ENCODE peak calls at places on chromosome 5, in eight cellular contexts. J is Kasumi-1; C is tibial nerve; Q is G401; H is amygdala; M is T-helper 1 cell; W is stimulated activated CD8-positive, alpha-beta memory T cell treated with anti-CD3 and anti-CD28 coated beads, Interleukin-15, amount 100 ng/mL, for 24 hours; X is NCI-H82. E is an unnamed sample.

GRCh38 chr5:38871790-38872551 is 26.2 kb downstream of the OSMR start:
- DNase-seq in J (no peak), C (no peak), Q (no peak), H (no peak), M (no peak), W (no peak), X (no peak), E (no peak)

GRCh38 chr5:173352366-173353069 is 24.3 kb upstream of the STC2 start:
- DNase-seq in J (no peak), C (no peak), Q (no peak), H (no peak), M (no peak), W (no peak), X (no peak), E (no peak)

GRCh38 chr5:179549973-179550510 is 312 bp upstream of the RUFY1 start:
- DNase-seq in J (peak), C (no peak), Q (no peak), H (no peak), M (no peak), W (no peak), X (peak), E (no peak)

GRCh38 chr5:8394965-8395364 is 526.0 kb downstream of the MTRR start:
- DNase-seq in J (no peak), C (no peak), Q (no peak), H (no peak), M (no peak), W (no peak), X (peak), E (no peak)

GRCh38 chr5:102531506-102531905 is 32.7 kb upstream of the SLCO6A1 start:
- DNase-seq in J (peak), C (no peak), Q (no peak), H (no peak), M (no peak), W (no peak), X (no peak), E (no peak)

GRCh38 chr5:176501333-176501732 is 35.9 kb downstream of the RNF44 start:
- DNase-seq in J (no peak), C (no peak), Q (no peak), H (no peak), M (no peak), W (no peak), X (no peak), E (no peak)

GRCh38 chr5:136615251-136615650 is 249.9 kb upstream of the TRPC7 start:
- DNase-seq in J (no peak), C (no peak), Q (no peak), H (no peak), M (no peak), W (no peak), X (no peak), E (no peak)

GRCh38 chr5:41790038-41790776 is 80.0 kb downstream of the OXCT1 start:
- DNase-seq in J (no peak), C (no peak), Q (no peak), H (no peak), M (no peak), W (no peak), X (no peak), E (no peak)

GRCh38 chr5:53545744-53546143 is 14.7 kb upstream of the NDUFS4 start:
- DNase-seq in J (no peak), C (no peak), Q (no peak), H (no peak), M (no peak), W (no peak), X (peak), E (no peak)

GRCh38 chr5:35859101-35859661 is 2.5 kb downstream of the IL7R start:
- DNase-seq in J (no peak), C (no peak), Q (no peak), H (no peak), M (no peak), W (no peak), X (no peak), E (no peak)

GRCh38 chr5:141835928-141836667 is 42.1 kb downstream of the PCDH1 start:
- DNase-seq in J (peak), C (no peak), Q (no peak), H (no peak), M (no peak), W (no peak), X (no peak), E (no peak)

GRCh38 chr5:144697847-144698262 is 527.2 kb downstream of the KCTD16 start:
- DNase-seq in J (no peak), C (no peak), Q (no peak), H (no peak), M (no peak), W (no peak), X (peak), E (no peak)

GRCh38 chr5:39605145-39605544 is 180.4 kb upstream of the DAB2 start:
- DNase-seq in J (no peak), C (no peak), Q (no peak), H (no peak), M (no peak), W (no peak), X (no peak), E (no peak)

GRCh38 chr5:113663879-113664278 is 150.4 kb downstream of the YTHDC2 start:
- DNase-seq in J (no peak), C (no peak), Q (peak), H (no peak), M (no peak), W (no peak), X (peak), E (no peak)

GRCh38 chr5:74546796-74547195 is 93.7 kb downstream of the ENC1 start:
- DNase-seq in J (no peak), C (no peak), Q (no peak), H (no peak), M (no peak), W (no peak), X (no peak), E (no peak)

GRCh38 chr5:36334315-36334714 is 32.6 kb upstream of the RANBP3L start:
- DNase-seq in J (no peak), C (no peak), Q (no peak), H (no peak), M (no peak), W (no peak), X (no peak), E (no peak)

GRCh38 chr5:133121080-133121479 is 69.3 kb downstream of the HSPA4 start:
- DNase-seq in J (no peak), C (no peak), Q (no peak), H (no peak), M (no peak), W (no peak), X (no peak), E (no peak)

GRCh38 chr5:89276566-89277305 is 393.8 kb upstream of the MEF2C start:
- DNase-seq in J (peak), C (no peak), Q (no peak), H (no peak), M (no peak), W (no peak), X (no peak), E (no peak)

GRCh38 chr5:129511291-129511690 is 51.2 kb downstream of the ADAMTS19 start:
- DNase-seq in J (no peak), C (no peak), Q (no peak), H (no peak), M (no peak), W (no peak), X (no peak), E (no peak)

GRCh38 chr5:128551476-128551875 is 13.4 kb upstream of the FBN2 start:
- DNase-seq in J (no peak), C (no peak), Q (no peak), H (no peak), M (no peak), W (no peak), X (no peak), E (no peak)

GRCh38 chr5:150540615-150541396 is 32.9 kb downstream of the NDST1 start:
- DNase-seq in J (no peak), C (no peak), Q (no peak), H (no peak), M (no peak), W (no peak), X (no peak), E (no peak)

GRCh38 chr5:93273176-93273575 is 307.8 kb downstream of the NR2F1-AS1 start:
- DNase-seq in J (no peak), C (no peak), Q (no peak), H (no peak), M (no peak), W (no peak), X (no peak), E (no peak)

GRCh38 chr5:6491548-6492290 is 43.1 kb downstream of the UBE2QL1 start:
- DNase-seq in J (no peak), C (no peak), Q (no peak), H (no peak), M (no peak), W (no peak), X (no peak), E (no peak)